ENCODE peak calls at places on chromosomes 2 and 18, in seven cellular contexts. One of them, this sample, is unnamed.

GRCh38 chr2:12787891-12788783 is 71.4 kb downstream of the TRIB2 start:
- DNase-seq in Ammon's horn: no peak
- DNase-seq in ureter: no peak
- DNase-seq in neuronal stem cell: no peak
- DNase-seq in NCI-H2081: no peak
- DNase-seq in uterus: peak; percentile 27
- DNase-seq in NCI-H1105 treated with DMSO at 0.1 percent for 48 hours: no peak
- DNase-seq in this sample: no peak

GRCh38 chr18:56747032-56747658 is 96.0 kb downstream of the WDR7 start:
- DNase-seq in Ammon's horn: no peak
- DNase-seq in ureter: no peak
- DNase-seq in neuronal stem cell: no peak
- DNase-seq in NCI-H2081: no peak
- DNase-seq in uterus: no peak
- DNase-seq in NCI-H1105 treated with DMSO at 0.1 percent for 48 hours: no peak
- DNase-seq in this sample: no peak

GRCh38 chr2:128234613-128235012 is 84.1 kb downstream of the HS6ST1 start:
- DNase-seq in Ammon's horn: no peak
- DNase-seq in ureter: no peak
- DNase-seq in neuronal stem cell: no peak
- DNase-seq in NCI-H2081: no peak
- DNase-seq in uterus: no peak
- DNase-seq in NCI-H1105 treated with DMSO at 0.1 percent for 48 hours: no peak
- DNase-seq in this sample: no peak

GRCh38 chr2:50956886-50957285 is 75.0 kb downstream of the NRXN1 start:
- DNase-seq in Ammon's horn: no peak
- DNase-seq in ureter: no peak
- DNase-seq in neuronal stem cell: no peak
- DNase-seq in NCI-H2081: no peak
- DNase-seq in uterus: no peak
- DNase-seq in NCI-H1105 treated with DMSO at 0.1 percent for 48 hours: no peak
- DNase-seq in this sample: no peak

GRCh38 chr2:101533611-101534601 is 59.0 kb upstream of the RFX8 start:
- DNase-seq in Ammon's horn: peak; percentile 95
- DNase-seq in ureter: no peak
- DNase-seq in neuronal stem cell: peak; percentile 6
- DNase-seq in NCI-H2081: no peak
- DNase-seq in uterus: no peak
- DNase-seq in NCI-H1105 treated with DMSO at 0.1 percent for 48 hours: no peak
- DNase-seq in this sample: peak; percentile 87

GRCh38 chr2:210502997-210503621 is 26.6 kb upstream of the LANCL1 start:
- DNase-seq in Ammon's horn: peak; percentile 85
- DNase-seq in ureter: peak; percentile 43
- DNase-seq in neuronal stem cell: peak; percentile 21
- DNase-seq in NCI-H2081: peak; percentile 39
- DNase-seq in uterus: no peak
- DNase-seq in NCI-H1105 treated with DMSO at 0.1 percent for 48 hours: peak; percentile 40
- DNase-seq in this sample: no peak

GRCh38 chr2:223997938-223998337 is 40.7 kb downstream of the MRPL44 start:
- DNase-seq in Ammon's horn: no peak
- DNase-seq in ureter: no peak
- DNase-seq in neuronal stem cell: no peak
- DNase-seq in NCI-H2081: no peak
- DNase-seq in uterus: no peak
- DNase-seq in NCI-H1105 treated with DMSO at 0.1 percent for 48 hours: no peak
- DNase-seq in this sample: no peak

GRCh38 chr18:34956663-34957062 is 84.5 kb upstream of the MAPRE2 start:
- DNase-seq in Ammon's horn: no peak
- DNase-seq in ureter: no peak
- DNase-seq in neuronal stem cell: no peak
- DNase-seq in NCI-H2081: no peak
- DNase-seq in uterus: no peak
- DNase-seq in NCI-H1105 treated with DMSO at 0.1 percent for 48 hours: no peak
- DNase-seq in this sample: no peak

GRCh38 chr18:1304392-1304992 is 399.8 kb downstream of the ADCYAP1 start:
- DNase-seq in Ammon's horn: no peak
- DNase-seq in ureter: no peak
- DNase-seq in neuronal stem cell: no peak
- DNase-seq in NCI-H2081: no peak
- DNase-seq in uterus: no peak
- DNase-seq in NCI-H1105 treated with DMSO at 0.1 percent for 48 hours: no peak
- DNase-seq in this sample: no peak

GRCh38 chr2:181372656-181373055 is 84.5 kb upstream of the ITGA4 start:
- DNase-seq in Ammon's horn: no peak
- DNase-seq in ureter: no peak
- DNase-seq in neuronal stem cell: no peak
- DNase-seq in NCI-H2081: no peak
- DNase-seq in uterus: no peak
- DNase-seq in NCI-H1105 treated with DMSO at 0.1 percent for 48 hours: no peak
- DNase-seq in this sample: no peak

GRCh38 chr2:23488584-23488983 is 103.6 kb downstream of the KLHL29 start:
- DNase-seq in Ammon's horn: no peak
- DNase-seq in ureter: no peak
- DNase-seq in neuronal stem cell: no peak
- DNase-seq in NCI-H2081: no peak
- DNase-seq in uterus: no peak
- DNase-seq in NCI-H1105 treated with DMSO at 0.1 percent for 48 hours: no peak
- DNase-seq in this sample: no peak

GRCh38 chr18:58668897-58669296 is 2.4 kb upstream of the MALT1 start:
- DNase-seq in Ammon's horn: no peak
- DNase-seq in ureter: no peak
- DNase-seq in neuronal stem cell: no peak
- DNase-seq in NCI-H2081: no peak
- DNase-seq in uterus: no peak
- DNase-seq in NCI-H1105 treated with DMSO at 0.1 percent for 48 hours: no peak
- DNase-seq in this sample: no peak

GRCh38 chr2:54097124-54097523 is 18.3 kb upstream of the ACYP2 start:
- DNase-seq in Ammon's horn: no peak
- DNase-seq in ureter: no peak
- DNase-seq in neuronal stem cell: no peak
- DNase-seq in NCI-H2081: no peak
- DNase-seq in uterus: no peak
- DNase-seq in NCI-H1105 treated with DMSO at 0.1 percent for 48 hours: no peak
- DNase-seq in this sample: no peak

GRCh38 chr18:49017813-49018552 is 67.2 kb upstream of the SMAD7 start:
- DNase-seq in Ammon's horn: no peak
- DNase-seq in ureter: peak; percentile 34
- DNase-seq in neuronal stem cell: no peak
- DNase-seq in NCI-H2081: no peak
- DNase-seq in uterus: peak; percentile 9
- DNase-seq in NCI-H1105 treated with DMSO at 0.1 percent for 48 hours: no peak
- DNase-seq in this sample: no peak

GRCh38 chr18:48831113-48831759 is 119.5 kb downstream of the SMAD7 start:
- DNase-seq in Ammon's horn: no peak
- DNase-seq in ureter: peak; percentile 34
- DNase-seq in neuronal stem cell: no peak
- DNase-seq in NCI-H2081: no peak
- DNase-seq in uterus: peak; percentile 2
- DNase-seq in NCI-H1105 treated with DMSO at 0.1 percent for 48 hours: no peak
- DNase-seq in this sample: no peak

GRCh38 chr2:231263118-231263831 is 64.8 kb downstream of the ARMC9 start:
- DNase-seq in Ammon's horn: no peak
- DNase-seq in ureter: no peak
- DNase-seq in neuronal stem cell: no peak
- DNase-seq in NCI-H2081: no peak
- DNase-seq in uterus: no peak
- DNase-seq in NCI-H1105 treated with DMSO at 0.1 percent for 48 hours: no peak
- DNase-seq in this sample: no peak

GRCh38 chr2:168182850-168183249 is 64.5 kb downstream of the STK39 start:
- DNase-seq in Ammon's horn: no peak
- DNase-seq in ureter: no peak
- DNase-seq in neuronal stem cell: no peak
- DNase-seq in NCI-H2081: no peak
- DNase-seq in uterus: no peak
- DNase-seq in NCI-H1105 treated with DMSO at 0.1 percent for 48 hours: no peak
- DNase-seq in this sample: no peak

GRCh38 chr2:148253716-148254115 is 232.8 kb downstream of the MBD5 start:
- DNase-seq in Ammon's horn: no peak
- DNase-seq in ureter: no peak
- DNase-seq in neuronal stem cell: no peak
- DNase-seq in NCI-H2081: no peak
- DNase-seq in uterus: no peak
- DNase-seq in NCI-H1105 treated with DMSO at 0.1 percent for 48 hours: no peak
- DNase-seq in this sample: no peak

GRCh38 chr2:8389373-8390108 is 292.3 kb upstream of the ID2 start:
- DNase-seq in Ammon's horn: no peak
- DNase-seq in ureter: no peak
- DNase-seq in neuronal stem cell: no peak
- DNase-seq in NCI-H2081: no peak
- DNase-seq in uterus: no peak
- DNase-seq in NCI-H1105 treated with DMSO at 0.1 percent for 48 hours: no peak
- DNase-seq in this sample: peak; percentile 26

GRCh38 chr2:237669628-237670351 is 42.4 kb downstream of the LRRFIP1 start:
- DNase-seq in Ammon's horn: peak; percentile 47
- DNase-seq in ureter: peak; percentile 80
- DNase-seq in neuronal stem cell: no peak
- DNase-seq in NCI-H2081: peak; percentile 58
- DNase-seq in uterus: peak; percentile 97
- DNase-seq in NCI-H1105 treated with DMSO at 0.1 percent for 48 hours: peak; percentile 86
- DNase-seq in this sample: no peak

GRCh38 chr2:28391564-28392296 is 928 bp upstream of the FOSL2 start:
- DNase-seq in Ammon's horn: peak; percentile 58
- DNase-seq in ureter: peak; percentile 97
- DNase-seq in neuronal stem cell: peak; percentile 58
- DNase-seq in NCI-H2081: peak; percentile 52
- DNase-seq in uterus: peak; percentile 96
- DNase-seq in NCI-H1105 treated with DMSO at 0.1 percent for 48 hours: peak; percentile 67
- DNase-seq in this sample: peak; percentile 99

GRCh38 chr18:77423468-77423867 is 173.8 kb downstream of the GALR1 start:
- DNase-seq in Ammon's horn: no peak
- DNase-seq in ureter: no peak
- DNase-seq in neuronal stem cell: no peak
- DNase-seq in NCI-H2081: no peak
- DNase-seq in uterus: no peak
- DNase-seq in NCI-H1105 treated with DMSO at 0.1 percent for 48 hours: no peak
- DNase-seq in this sample: no peak

GRCh38 chr2:11007331-11007909 is 95.7 kb downstream of the KCNF1 start:
- DNase-seq in Ammon's horn: no peak
- DNase-seq in ureter: no peak
- DNase-seq in neuronal stem cell: no peak
- DNase-seq in NCI-H2081: no peak
- DNase-seq in uterus: no peak
- DNase-seq in NCI-H1105 treated with DMSO at 0.1 percent for 48 hours: no peak
- DNase-seq in this sample: no peak

GRCh38 chr2:239936838-239937581 is 88.1 kb downstream of the NDUFA10 start:
- DNase-seq in Ammon's horn: no peak
- DNase-seq in ureter: peak; percentile 20
- DNase-seq in neuronal stem cell: no peak
- DNase-seq in NCI-H2081: no peak
- DNase-seq in uterus: peak; percentile 8
- DNase-seq in NCI-H1105 treated with DMSO at 0.1 percent for 48 hours: no peak
- DNase-seq in this sample: no peak

GRCh38 chr2:13056259-13056843 is 339.6 kb downstream of the TRIB2 start:
- DNase-seq in Ammon's horn: peak; percentile 18
- DNase-seq in ureter: no peak
- DNase-seq in neuronal stem cell: no peak
- DNase-seq in NCI-H2081: no peak
- DNase-seq in uterus: no peak
- DNase-seq in NCI-H1105 treated with DMSO at 0.1 percent for 48 hours: peak; percentile 33
- DNase-seq in this sample: no peak

GRCh38 chr2:46674451-46674850 is 195.1 kb downstream of the TMEM247 start:
- DNase-seq in Ammon's horn: no peak
- DNase-seq in ureter: no peak
- DNase-seq in neuronal stem cell: no peak
- DNase-seq in NCI-H2081: no peak
- DNase-seq in uterus: no peak
- DNase-seq in NCI-H1105 treated with DMSO at 0.1 percent for 48 hours: no peak
- DNase-seq in this sample: peak; percentile 29

GRCh38 chr2:213609570-213610170 is 325.4 kb downstream of the SPAG16 start:
- DNase-seq in Ammon's horn: no peak
- DNase-seq in ureter: no peak
- DNase-seq in neuronal stem cell: no peak
- DNase-seq in NCI-H2081: no peak
- DNase-seq in uterus: no peak
- DNase-seq in NCI-H1105 treated with DMSO at 0.1 percent for 48 hours: no peak
- DNase-seq in this sample: no peak

GRCh38 chr2:83650156-83650555 is 808.9 kb downstream of the SUCLG1 start:
- DNase-seq in Ammon's horn: no peak
- DNase-seq in ureter: no peak
- DNase-seq in neuronal stem cell: no peak
- DNase-seq in NCI-H2081: no peak
- DNase-seq in uterus: no peak
- DNase-seq in NCI-H1105 treated with DMSO at 0.1 percent for 48 hours: no peak
- DNase-seq in this sample: no peak

GRCh38 chr2:160205511-160205910 is 5.4 kb upstream of the ITGB6 start:
- DNase-seq in Ammon's horn: no peak
- DNase-seq in ureter: peak; percentile 84
- DNase-seq in neuronal stem cell: no peak
- DNase-seq in NCI-H2081: no peak
- DNase-seq in uterus: peak; percentile 64
- DNase-seq in NCI-H1105 treated with DMSO at 0.1 percent for 48 hours: no peak
- DNase-seq in this sample: no peak

This sample was measured in esophagus muscularis mucosa.